ENCODE peak calls at places on chromosomes 16 and 17, in five cellular contexts. Y is neuronal stem cell; K is pancreas; O is CD8-positive, alpha-beta T cell; L is neural progenitor cell. A is an unnamed sample.

GRCh38 chr17:34816806-34817205 is 144.5 kb downstream of the CCT6B start:
- DNase-seq in Y (no peak), K (no peak), O (no peak), L (peak; percentile 51), A (peak; percentile 9)

GRCh38 chr16:49348408-49349176 is 25.0 kb upstream of the C16orf78 start:
- DNase-seq in Y (no peak), K (no peak), O (no peak), L (no peak), A (no peak)

GRCh38 chr17:1231456-1231855 is 38.8 kb upstream of the BHLHA9 start:
- DNase-seq in Y (no peak), K (no peak), O (no peak), L (no peak), A (no peak)

GRCh38 chr16:2689968-2690830 is 7.9 kb downstream of the KCTD5 start:
- DNase-seq in Y (no peak), K (peak; percentile 26), O (no peak), L (no peak), A (no peak)

GRCh38 chr16:86211800-86212199 is 298.5 kb upstream of the FOXF1 start:
- DNase-seq in Y (no peak), K (no peak), O (no peak), L (no peak), A (no peak)

GRCh38 chr17:40815381-40815780 is 7.0 kb downstream of the KRT10 start:
- DNase-seq in Y (no peak), K (no peak), O (no peak), L (no peak), A (no peak)

GRCh38 chr17:81676906-81677305 is 6.7 kb downstream of the ARL16 start:
- DNase-seq in Y (no peak), K (no peak), O (no peak), L (no peak), A (no peak)

GRCh38 chr17:49079840-49080663 is 52.5 kb upstream of the B4GALNT2 start:
- DNase-seq in Y (no peak), K (no peak), O (no peak), L (no peak), A (no peak)

GRCh38 chr17:57438031-57438731 is 181.9 kb downstream of the MSI2 start:
- DNase-seq in Y (no peak), K (no peak), O (no peak), L (no peak), A (no peak)

GRCh38 chr17:1953866-1954265 is 71.3 kb downstream of the RTN4RL1 start:
- DNase-seq in Y (no peak), K (no peak), O (no peak), L (no peak), A (no peak)

GRCh38 chr16:10579965-10580918 is at the start of gene EMP2:
- DNase-seq in Y (peak; percentile 75), K (peak; percentile 77), O (no peak), L (peak; percentile 93), A (peak; percentile 90)

GRCh38 chr16:3577302-3577752 is at the start of gene NLRC3:
- DNase-seq in Y (no peak), K (no peak), O (peak; percentile 56), L (no peak), A (no peak)

GRCh38 chr17:8905256-8905778 is 37.8 kb upstream of the PIK3R6 start:
- DNase-seq in Y (no peak), K (no peak), O (peak; percentile 20), L (no peak), A (no peak)

GRCh38 chr17:65231086-65231485 is 93.9 kb downstream of the RGS9 start:
- DNase-seq in Y (no peak), K (no peak), O (no peak), L (no peak), A (no peak)

GRCh38 chr16:75550211-75550662 is 5.8 kb downstream of the TMEM231 start:
- DNase-seq in Y (no peak), K (no peak), O (no peak), L (peak; percentile 69), A (no peak)

GRCh38 chr16:20484726-20485125 is 33.4 kb downstream of the ACSM2A start:
- DNase-seq in Y (no peak), K (no peak), O (no peak), L (no peak), A (no peak)

GRCh38 chr17:41340496-41340895 is 10.1 kb downstream of the KRT33A start:
- DNase-seq in Y (no peak), K (no peak), O (no peak), L (no peak), A (no peak)

GRCh38 chr17:30299000-30299399 is 7.3 kb upstream of the BLMH start:
- DNase-seq in Y (no peak), K (no peak), O (no peak), L (no peak), A (no peak)

GRCh38 chr16:69741951-69742904 is 12.5 kb downstream of the NOB1 start:
- DNase-seq in Y (no peak), K (peak; percentile 72), O (no peak), L (no peak), A (no peak)

GRCh38 chr16:69745959-69746358 is 8.8 kb downstream of the NOB1 start:
- DNase-seq in Y (no peak), K (no peak), O (no peak), L (no peak), A (no peak)

GRCh38 chr16:69745232-69745612 is 9.5 kb downstream of the NOB1 start:
- DNase-seq in Y (no peak), K (no peak), O (no peak), L (no peak), A (no peak)

GRCh38 chr16:69744363-69745231 is 10.1 kb downstream of the NOB1 start:
- DNase-seq in Y (no peak), K (no peak), O (no peak), L (no peak), A (no peak)

GRCh38 chr16:69741519-69741918 is 13.2 kb downstream of the NOB1 start:
- DNase-seq in Y (no peak), K (no peak), O (no peak), L (no peak), A (no peak)
- H3K27ac ChIP-seq in Y (no peak overlapping the region), K (no peak overlapping the region), O (no peak overlapping the region), L (no peak overlapping the region), A (peak overlapping the region; percentile 73)

GRCh38 chr16:57540387-57540786 is 2.1 kb upstream of the ADGRG5 start:
- DNase-seq in Y (no peak), K (no peak), O (no peak), L (no peak), A (no peak)

GRCh38 chr16:57540906-57541753 is 1.3 kb upstream of the ADGRG5 start:
- DNase-seq in Y (no peak), K (no peak), O (no peak), L (no peak), A (peak; percentile 36)

GRCh38 chr16:57541754-57542435 is 548 bp upstream of the ADGRG5 start:
- DNase-seq in Y (no peak), K (no peak), O (no peak), L (no peak), A (no peak)

GRCh38 chr16:57548424-57548823 is 6.0 kb downstream of the ADGRG5 start:
- DNase-seq in Y (no peak), K (no peak), O (no peak), L (no peak), A (no peak)

DNA sequence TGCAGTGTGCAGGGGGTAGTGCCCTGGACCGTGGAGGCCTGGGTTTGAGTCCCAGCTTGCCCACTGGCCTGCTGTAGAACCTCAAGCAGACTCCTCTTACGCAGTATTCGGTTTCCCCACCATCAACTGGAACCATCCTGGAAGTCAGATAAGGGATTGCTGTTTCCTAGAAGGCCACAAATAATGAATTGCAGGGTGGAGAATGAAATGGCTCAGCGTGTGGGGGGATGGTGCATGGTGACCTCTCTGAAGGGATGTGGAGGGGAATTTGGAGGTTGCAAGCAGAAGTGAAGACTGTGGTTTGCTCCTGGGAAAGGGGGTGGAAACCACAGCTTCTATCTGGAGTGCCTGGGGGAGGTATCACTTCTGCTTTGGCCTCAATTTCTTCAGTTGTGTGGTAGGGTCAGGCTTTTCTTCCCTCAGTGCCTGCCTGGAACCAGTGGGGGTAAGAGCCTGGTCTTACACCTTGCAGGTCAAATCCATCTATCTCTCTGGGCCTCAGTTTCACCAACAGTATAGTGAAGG is 1.7 kb downstream of the ADGRG5 start:
- DNase-seq in Y (no peak), K (no peak), O (no peak), L (no peak), A (no peak)
- H3K27ac ChIP-seq in Y (no peak overlapping the region), K (no peak overlapping the region), O (no peak overlapping the region), L (no peak overlapping the region), A (no peak overlapping the region)

GRCh38 chr17:15264542-15264941 is 584 bp downstream of the PMP22 start:
- DNase-seq in Y (no peak), K (peak; percentile 94), O (no peak), L (no peak), A (no peak)

GRCh38 chr17:15261818-15262290 is 3.3 kb downstream of the PMP22 start:
- DNase-seq in Y (no peak), K (no peak), O (no peak), L (peak; percentile 45), A (no peak)

GRCh38 chr17:15262291-15263205 is 2.6 kb downstream of the PMP22 start:
- DNase-seq in Y (peak; percentile 40), K (peak; percentile 61), O (no peak), L (peak; percentile 81), A (peak; percentile 46)

GRCh38 chr17:15263680-15264079 is 1.4 kb downstream of the PMP22 start:
- DNase-seq in Y (no peak), K (no peak), O (no peak), L (no peak), A (no peak)

GRCh38 chr17:15263206-15263579 is 1.9 kb downstream of the PMP22 start:
- DNase-seq in Y (peak; percentile 33), K (peak; percentile 45), O (no peak), L (peak; percentile 73), A (no peak)
- H3K27ac ChIP-seq in Y (no peak overlapping the region), K (no peak overlapping the region), O (no peak overlapping the region), L (no peak overlapping the region), A (peak overlapping the region; percentile 93)

GRCh38 chr16:70747703-70748631 is 53.0 kb downstream of the VAC14 start:
- DNase-seq in Y (no peak), K (no peak), O (no peak), L (no peak), A (peak; percentile 42)

GRCh38 chr16:70746708-70747424 is 54.1 kb downstream of the VAC14 start:
- DNase-seq in Y (no peak), K (peak; percentile 68), O (peak; percentile 33), L (no peak), A (peak; percentile 90)

GRCh38 chr16:70749681-70750601 is 51.0 kb downstream of the VAC14 start:
- DNase-seq in Y (no peak), K (no peak), O (no peak), L (peak; percentile 65), A (no peak)

GRCh38 chr16:70750893-70751467 is 50.0 kb downstream of the VAC14 start:
- DNase-seq in Y (no peak), K (no peak), O (no peak), L (no peak), A (no peak)

DNA sequence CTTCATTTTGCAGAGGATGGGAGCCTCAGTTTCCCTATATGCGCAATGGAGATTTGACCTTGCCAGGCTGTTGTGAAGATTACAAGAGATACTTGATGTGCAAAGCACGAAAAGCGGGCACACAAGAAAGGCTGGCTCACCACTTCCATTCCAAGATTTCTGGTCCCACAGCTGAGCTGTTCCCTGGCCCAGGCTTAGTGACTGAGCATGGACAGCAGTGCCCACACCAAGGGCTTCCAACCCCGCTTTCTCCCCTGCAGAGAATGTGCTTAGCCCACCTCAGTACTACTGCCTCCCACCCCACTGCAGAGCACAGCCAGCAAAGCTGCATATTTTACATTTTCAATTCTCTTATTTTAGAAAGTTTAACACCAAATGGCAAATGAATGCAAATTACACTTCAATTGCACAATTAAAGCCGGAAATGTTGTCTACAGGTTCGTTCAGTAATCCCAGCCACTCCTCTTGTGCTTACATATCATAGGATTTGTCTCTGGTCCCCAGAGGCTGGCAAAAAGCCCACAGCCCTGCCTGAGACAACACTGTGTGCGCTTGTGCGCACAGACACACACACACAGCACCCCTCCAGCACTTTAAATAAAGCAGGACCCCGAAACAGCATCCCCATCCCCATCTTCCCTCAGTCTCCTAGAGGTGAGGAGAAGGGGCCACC is 51.8 kb downstream of the VAC14 start:
- DNase-seq in Y (no peak), K (no peak), O (no peak), L (no peak), A (no peak)
- H3K27ac ChIP-seq in Y (no peak overlapping the region), K (no peak overlapping the region), O (no peak overlapping the region), L (no peak overlapping the region), A (peak overlapping the region; percentile 95)

A was measured in RWPE1.